ENCODE peak calls at places on chromosomes 6 and 20, in seven cellular contexts. Q is choroid plexus epithelial cell, R is K562, Y is esophagus muscularis mucosa, P is lower leg skin, D is A549, S is astrocyte of the spinal cord. E is an unnamed sample.

GRCh38 chr20:42530855-42531674 is 658.6 kb downstream of the PTPRT start:
- DNase-seq in R (peak; percentile 47), D (peak; percentile 33), P (no peak), Q (peak; percentile 1), Y (no peak), S (no peak), E (no peak)

GRCh38 chr6:140208286-140208685 is 833.8 kb upstream of the CITED2 start:
- DNase-seq in Y (no peak), P (no peak), D (no peak), R (no peak), Q (no peak), S (no peak), E (no peak)

GRCh38 chr20:41865938-41866337 is 247.8 kb upstream of the CHD6 start:
- DNase-seq in R (no peak), Q (no peak), Y (no peak), P (no peak), S (no peak), D (no peak), E (no peak)

GRCh38 chr20:48708630-48709029 is 119.2 kb downstream of the PREX1 start:
- DNase-seq in S (no peak), R (no peak), Y (no peak), P (no peak), D (no peak), Q (no peak), E (no peak)

GRCh38 chr6:162509821-162510220 is 217.7 kb downstream of the PRKN start:
- DNase-seq in Q (no peak), P (no peak), D (no peak), Y (no peak), R (no peak), S (no peak), E (no peak)

GRCh38 chr6:393391-394221 is 2.1 kb downstream of the IRF4 start:
- DNase-seq in R (no peak), Q (no peak), P (no peak), S (no peak), Y (no peak), D (no peak), E (no peak)

GRCh38 chr20:58711266-58712051 is 18.9 kb downstream of the NPEPL1 start:
- DNase-seq in Y (peak; percentile 64), Q (no peak), D (no peak), R (no peak), S (no peak), P (peak; percentile 9), E (no peak)

GRCh38 chr20:61595216-61595615 is 343.2 kb downstream of the CDH4 start:
- DNase-seq in D (no peak), R (no peak), P (no peak), S (no peak), Y (no peak), Q (no peak), E (no peak)

GRCh38 chr6:140061422-140062041 is 687.1 kb upstream of the CITED2 start:
- DNase-seq in R (no peak), P (no peak), Y (no peak), S (no peak), D (no peak), Q (no peak), E (no peak)

GRCh38 chr6:154343473-154344308 is 12.9 kb downstream of the IPCEF1 start:
- DNase-seq in Q (peak; percentile 69), Y (peak; percentile 72), P (peak; percentile 72), S (peak; percentile 59), R (peak; percentile 23), D (peak; percentile 43), E (no peak)

GRCh38 chr6:98841589-98842488 is 7.5 kb downstream of the POU3F2 start:
- DNase-seq in Q (no peak), P (no peak), D (no peak), R (no peak), S (no peak), Y (no peak), E (no peak)

GRCh38 chr6:75334266-75335040 is 49.9 kb upstream of the TMEM30A start:
- DNase-seq in Q (peak; percentile 88), R (no peak), P (peak; percentile 18), S (peak; percentile 77), D (peak; percentile 31), Y (no peak), E (peak; percentile 29)

DNA sequence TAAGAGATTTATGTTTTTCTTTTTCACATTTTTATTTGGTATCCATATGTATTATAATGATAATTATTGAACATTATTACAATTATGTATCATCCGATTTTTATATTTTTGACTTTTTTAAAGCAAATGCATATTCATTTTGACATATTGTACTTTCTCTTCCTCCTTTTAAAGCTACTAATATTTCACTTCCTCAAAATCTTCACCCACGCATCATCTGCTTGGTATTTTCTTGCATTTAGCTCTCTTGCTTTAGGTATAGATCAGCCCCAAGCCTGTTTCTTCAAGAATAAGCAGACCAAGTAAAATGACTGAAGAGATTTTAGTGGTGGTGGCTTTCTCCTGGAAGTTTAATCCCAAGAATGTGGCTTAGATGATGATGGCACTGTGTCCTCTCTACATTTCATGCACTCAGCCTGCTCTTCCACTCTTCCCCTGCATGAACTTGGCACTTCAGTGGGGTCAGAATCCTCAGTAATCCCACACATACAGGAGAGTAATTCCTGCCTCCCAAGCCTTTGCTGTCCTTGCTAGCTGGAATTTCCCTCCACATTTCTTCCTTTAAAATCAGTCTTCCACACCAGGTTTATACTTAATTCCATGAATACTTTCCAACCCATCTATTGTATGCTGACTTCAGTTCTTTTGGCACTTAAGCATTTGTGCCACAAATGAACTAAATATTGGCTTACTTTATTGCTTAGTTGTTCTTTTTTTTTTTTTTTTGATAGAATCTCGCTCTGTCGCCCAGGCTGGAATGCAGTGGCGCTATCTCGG is 8.2 kb downstream of the NCOA7 start:
- DNase-seq in S (no peak), P (no peak), Y (no peak), R (no peak), D (no peak), Q (no peak), E (no peak)
- H3K4me3 ChIP-seq in S (no peak overlapping the region), P (no peak overlapping the region), Y (no peak overlapping the region), R (no peak overlapping the region), D (no peak overlapping the region), Q (no peak overlapping the region), E (no peak overlapping the region)

GRCh38 chr6:4256969-4257368 is 121.6 kb upstream of the ECI2 start:
- DNase-seq in S (no peak), P (no peak), R (peak; percentile 22), Q (no peak), D (no peak), Y (peak; percentile 86), E (peak; percentile 1)

GRCh38 chr6:4259391-4259790 is 124.0 kb upstream of the ECI2 start:
- DNase-seq in D (no peak), S (no peak), Y (peak; percentile 64), P (peak; percentile 25), Q (no peak), R (no peak), E (no peak)

GRCh38 chr6:4258733-4259132 is 123.4 kb upstream of the ECI2 start:
- DNase-seq in Q (no peak), Y (peak; percentile 60), R (no peak), D (no peak), S (no peak), P (no peak), E (no peak)

GRCh38 chr6:4250645-4251044 is 115.3 kb upstream of the ECI2 start:
- DNase-seq in R (no peak), D (no peak), Y (no peak), Q (no peak), S (no peak), P (no peak), E (no peak)

DNA sequence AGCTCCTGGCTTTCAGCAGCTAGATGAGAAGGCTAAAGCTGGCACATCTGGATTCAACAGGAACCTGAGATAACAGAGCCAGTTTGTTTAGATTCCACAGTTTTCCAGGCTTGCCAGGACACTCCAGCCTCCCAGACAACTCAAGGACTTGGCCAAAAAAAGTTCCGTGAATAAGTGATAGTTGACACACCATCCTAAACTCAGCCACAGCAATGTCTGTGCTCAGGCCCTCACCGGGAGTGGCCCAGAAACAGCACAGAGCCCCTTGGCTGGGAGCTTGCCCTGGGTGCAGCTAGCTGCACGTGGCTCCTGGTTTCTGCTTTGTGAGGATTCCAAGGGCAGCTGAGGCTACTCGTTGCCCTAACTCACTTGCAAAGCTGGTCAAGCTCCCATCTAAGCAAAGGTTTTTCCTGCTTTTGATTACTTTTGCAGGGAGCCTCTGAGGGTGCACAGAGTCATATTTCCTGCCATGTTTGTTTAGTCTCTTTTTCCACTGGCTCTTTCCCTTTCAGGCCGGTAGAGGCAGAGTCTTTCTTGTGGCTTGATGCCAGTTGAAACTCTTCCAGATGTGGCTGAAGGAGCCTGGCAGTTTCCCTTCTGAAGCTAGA is 118.3 kb upstream of the ECI2 start:
- DNase-seq in P (no peak), R (no peak), S (peak; percentile 81), Y (peak; percentile 47), Q (peak; percentile 88), D (peak; percentile 13), E (peak; percentile 27)
- TF ChIP-seq CTCF in P (no peak), R (peak; percentile 29), S (peak; percentile 80), Y (peak; percentile 63), Q (peak; percentile 84), D (no peak), E (peak; percentile 65)

GRCh38 chr6:132817554-132818403 is 3.4 kb downstream of the RPS12 start:
- DNase-seq in D (no peak), Q (no peak), P (no peak), Y (no peak), R (no peak), S (no peak), E (no peak)

GRCh38 chr6:132814716-132815570 is 574 bp downstream of the RPS12 start:
- DNase-seq in Q (no peak), Y (no peak), S (no peak), R (peak; percentile 47), D (no peak), P (no peak), E (no peak)

GRCh38 chr6:132818404-132819359 is 4.3 kb downstream of the RPS12 start:
- DNase-seq in D (no peak), P (no peak), R (no peak), Q (peak; percentile 28), S (no peak), Y (no peak), E (no peak)

GRCh38 chr6:132819405-132820145 is 5.2 kb downstream of the RPS12 start:
- DNase-seq in D (no peak), Q (no peak), S (no peak), P (no peak), R (peak; percentile 17), Y (no peak), E (no peak)

GRCh38 chr6:132816665-132817064 is 2.3 kb downstream of the RPS12 start:
- DNase-seq in Y (no peak), S (no peak), R (peak; percentile 21), D (no peak), Q (no peak), P (no peak), E (no peak)
- H3K4me3 ChIP-seq in Y (no peak overlapping the region), S (peak overlapping the region; percentile 100), R (peak overlapping the region; percentile 76), D (peak overlapping the region; percentile 89), Q (no peak overlapping the region), P (no peak overlapping the region), E (no peak overlapping the region)

DNA sequence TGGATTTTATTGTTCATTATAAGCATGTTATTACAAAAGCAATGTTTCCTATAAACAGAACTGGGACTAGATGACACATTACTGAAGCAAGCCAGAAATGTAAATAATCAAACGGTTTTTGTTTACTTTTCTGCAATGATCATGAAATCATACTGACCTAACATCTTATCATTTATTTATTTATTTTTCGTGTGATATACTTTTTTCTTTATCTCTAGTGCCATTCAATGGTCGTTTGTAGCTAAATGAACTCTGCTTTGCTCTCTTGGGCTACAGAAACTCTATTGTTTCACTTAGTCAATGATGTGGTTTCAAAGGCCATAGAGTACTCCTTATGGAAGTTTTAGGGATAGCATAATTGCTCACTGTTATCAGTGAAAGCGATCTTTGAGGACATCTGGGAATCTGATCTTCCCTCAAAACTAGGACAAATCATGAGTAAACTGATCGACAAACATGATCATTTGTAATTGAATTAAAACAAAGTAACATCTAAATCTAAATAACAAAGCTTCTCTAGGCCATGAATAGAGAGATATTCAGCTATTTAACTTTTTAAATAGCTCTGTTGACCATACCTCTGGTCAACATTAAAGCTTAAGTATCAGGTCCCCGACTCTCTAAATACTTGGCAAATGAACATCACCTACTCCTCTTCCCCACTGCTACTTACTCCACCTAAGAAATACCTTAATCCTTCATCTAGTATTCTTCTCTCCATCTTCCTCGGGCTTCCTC is 933.4 kb downstream of the TFAP2A start:
- DNase-seq in Q (peak; percentile 28), S (peak; percentile 51), R (no peak), D (peak; percentile 7), Y (no peak), P (no peak), E (no peak)
- TF ChIP-seq CTCF in Q (no peak), S (no peak), R (no peak), D (no peak), Y (no peak), P (no peak), E (no peak)